ENCODE peak calls at places on chromosomes 12 and 14, in five cellular contexts. T is NCI-H187; Z is stimulated activated naive CD8-positive, alpha-beta T cell treated with anti-CD3 and anti-CD28 coated beads, Interleukin-15, amount 100 ng/mL, for 72 hours; P is mammary epithelial cell; U is activated naive CD8-positive, alpha-beta T cell treated with anti-CD3 and anti-CD28 coated beads, Interleukin-2, amount 50 U/mL, for 24 hours. H is an unnamed sample.

GRCh38 chr14:105760691-105761344 is 234.4 kb downstream of the TMEM121 start:
- DNase-seq in T (no peak), Z (no peak), P (no peak), U (no peak), H (no peak)

GRCh38 chr12:120855823-120856589 is 48.2 kb downstream of the SPPL3 start:
- DNase-seq in T (no peak), Z (no peak), P (no peak), U (no peak), H (no peak)

GRCh38 chr14:54444003-54444402 is 2.8 kb upstream of the CNIH1 start:
- DNase-seq in T (no peak), Z (no peak), P (no peak), U (no peak), H (no peak)

GRCh38 chr14:27190286-27190685 is 592.5 kb upstream of the NOVA1 start:
- DNase-seq in T (no peak), Z (no peak), P (no peak), U (no peak), H (no peak)

GRCh38 chr12:58504539-58504938 is 415.8 kb downstream of the LRIG3 start:
- DNase-seq in T (no peak), Z (no peak), P (peak; percentile 74), U (no peak), H (no peak)

GRCh38 chr14:71175491-71175890 is 268.2 kb downstream of the PCNX1 start:
- DNase-seq in T (no peak), Z (no peak), P (peak; percentile 74), U (no peak), H (peak; percentile 22)

GRCh38 chr12:101969-102878 is 35.7 kb downstream of the IQSEC3 start:
- DNase-seq in T (no peak), Z (no peak), P (no peak), U (no peak), H (no peak)

GRCh38 chr14:98704441-98704840 is 567.6 kb downstream of the BCL11B start:
- DNase-seq in T (no peak), Z (peak; percentile 1), P (no peak), U (peak; percentile 26), H (peak; percentile 6)